ENCODE peak calls at places on chromosomes 5 and 9, in seven cellular contexts. One of them, this sample, is unnamed. For H3K27me3, the result is how much of the 10 kb centered on the place peaks cover.

GRCh38 chr9:120435066-120435465 is 144.9 kb downstream of the CDK5RAP2 start:
- DNase-seq in left lung: no peak
- DNase-seq in tibial artery: no peak
- DNase-seq in MM.1S: no peak
- DNase-seq in psoas muscle: no peak
- DNase-seq in breast epithelium: no peak
- DNase-seq in IMR-90: peak
- DNase-seq in this sample: no peak

GRCh38 chr5:159310492-159310891 is 19.8 kb downstream of the IL12B start:
- DNase-seq in left lung: peak
- DNase-seq in tibial artery: no peak
- DNase-seq in MM.1S: peak
- DNase-seq in psoas muscle: no peak
- DNase-seq in breast epithelium: no peak
- DNase-seq in IMR-90: no peak
- DNase-seq in this sample: no peak

GRCh38 chr5:66840527-66841013 is 244.4 kb downstream of the MAST4 start:
- DNase-seq in left lung: no peak
- DNase-seq in tibial artery: no peak
- DNase-seq in MM.1S: peak
- DNase-seq in psoas muscle: no peak
- DNase-seq in breast epithelium: no peak
- DNase-seq in IMR-90: no peak
- DNase-seq in this sample: no peak

GRCh38 chr5:83972236-83972635 is 251.6 kb upstream of the HAPLN1 start:
- DNase-seq in left lung: no peak
- DNase-seq in tibial artery: no peak
- DNase-seq in MM.1S: no peak
- DNase-seq in psoas muscle: no peak
- DNase-seq in breast epithelium: no peak
- DNase-seq in IMR-90: peak
- DNase-seq in this sample: no peak

GRCh38 chr5:172415615-172416275 is 38.6 kb downstream of the SH3PXD2B start:
- DNase-seq in left lung: no peak
- DNase-seq in tibial artery: peak
- DNase-seq in MM.1S: no peak
- DNase-seq in psoas muscle: no peak
- DNase-seq in breast epithelium: no peak
- DNase-seq in IMR-90: no peak
- DNase-seq in this sample: peak

GRCh38 chr5:142432369-142432863 is 107.6 kb upstream of the SPRY4 start:
- DNase-seq in left lung: peak
- DNase-seq in tibial artery: no peak
- DNase-seq in MM.1S: no peak
- DNase-seq in psoas muscle: no peak
- DNase-seq in breast epithelium: peak
- DNase-seq in IMR-90: no peak
- DNase-seq in this sample: no peak

GRCh38 chr5:141560725-141561483 is 57.9 kb downstream of the DIAPH1 start:
- DNase-seq in left lung: peak
- DNase-seq in tibial artery: peak
- DNase-seq in MM.1S: no peak
- DNase-seq in psoas muscle: peak
- DNase-seq in breast epithelium: peak
- DNase-seq in IMR-90: peak
- DNase-seq in this sample: no peak

GRCh38 chr5:160326981-160327380 is 14.6 kb upstream of the CCNJL start:
- DNase-seq in left lung: no peak
- DNase-seq in tibial artery: no peak
- DNase-seq in MM.1S: no peak
- DNase-seq in psoas muscle: no peak
- DNase-seq in breast epithelium: no peak
- DNase-seq in IMR-90: no peak
- DNase-seq in this sample: no peak

GRCh38 chr5:168656633-168657032 is 77.5 kb upstream of the PANK3 start:
- DNase-seq in left lung: no peak
- DNase-seq in tibial artery: no peak
- DNase-seq in MM.1S: no peak
- DNase-seq in psoas muscle: no peak
- DNase-seq in breast epithelium: peak
- DNase-seq in IMR-90: no peak
- DNase-seq in this sample: no peak

GRCh38 chr5:88555658-88556057 is 287.0 kb upstream of the TMEM161B start:
- DNase-seq in left lung: no peak
- DNase-seq in tibial artery: no peak
- DNase-seq in MM.1S: peak
- DNase-seq in psoas muscle: no peak
- DNase-seq in breast epithelium: no peak
- DNase-seq in IMR-90: no peak
- DNase-seq in this sample: no peak

GRCh38 chr5:2093859-2094615 is 211.3 kb upstream of the IRX4 start:
- DNase-seq in left lung: no peak
- DNase-seq in tibial artery: peak
- DNase-seq in MM.1S: no peak
- DNase-seq in psoas muscle: peak
- DNase-seq in breast epithelium: peak
- DNase-seq in IMR-90: no peak
- DNase-seq in this sample: peak

GRCh38 chr5:51395666-51396356 is 12.6 kb downstream of the ISL1 start:
- DNase-seq in left lung: no peak
- DNase-seq in tibial artery: no peak
- DNase-seq in MM.1S: no peak
- DNase-seq in psoas muscle: no peak
- DNase-seq in breast epithelium: no peak
- DNase-seq in IMR-90: no peak
- DNase-seq in this sample: no peak

GRCh38 chr5:51397996-51398395 is 14.7 kb downstream of the ISL1 start:
- DNase-seq in left lung: no peak
- DNase-seq in tibial artery: no peak
- DNase-seq in MM.1S: no peak
- DNase-seq in psoas muscle: no peak
- DNase-seq in breast epithelium: no peak
- DNase-seq in IMR-90: no peak
- DNase-seq in this sample: no peak

GRCh38 chr5:51396797-51397196 is 13.5 kb downstream of the ISL1 start:
- DNase-seq in left lung: no peak
- DNase-seq in tibial artery: no peak
- DNase-seq in MM.1S: no peak
- DNase-seq in psoas muscle: no peak
- DNase-seq in breast epithelium: no peak
- DNase-seq in IMR-90: no peak
- DNase-seq in this sample: no peak

GRCh38 chr5:51398875-51399635 is 15.8 kb downstream of the ISL1 start:
- DNase-seq in left lung: no peak
- DNase-seq in tibial artery: no peak
- DNase-seq in MM.1S: no peak
- DNase-seq in psoas muscle: no peak
- DNase-seq in breast epithelium: no peak
- DNase-seq in IMR-90: no peak
- DNase-seq in this sample: no peak

DNA sequence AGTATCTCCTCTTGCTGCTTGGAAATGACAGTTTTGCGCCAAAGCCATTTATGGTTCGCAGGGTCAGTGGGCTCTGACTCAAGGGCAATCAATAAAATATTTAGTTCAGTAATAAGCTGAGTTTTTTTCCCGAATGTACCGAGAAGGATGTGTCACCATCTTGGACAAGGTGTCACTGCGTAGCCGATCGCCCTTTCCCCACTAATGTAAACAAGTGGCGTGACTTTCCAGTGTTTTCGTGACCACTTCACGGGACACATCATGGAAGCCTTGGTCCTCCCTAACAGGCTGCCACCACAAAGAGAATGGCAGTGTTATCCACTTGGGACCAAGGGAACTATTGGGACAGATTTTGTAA is 16.4 kb downstream of the ISL1 start:
- DNase-seq in left lung: no peak
- DNase-seq in tibial artery: no peak
- DNase-seq in MM.1S: no peak
- DNase-seq in psoas muscle: no peak
- DNase-seq in breast epithelium: no peak
- DNase-seq in IMR-90: no peak
- DNase-seq in this sample: peak
- H3K27me3 ChIP-seq in left lung: half or more
- H3K27me3 ChIP-seq in tibial artery: under half
- H3K27me3 ChIP-seq in MM.1S: under half
- H3K27me3 ChIP-seq in psoas muscle: under half
- H3K27me3 ChIP-seq in breast epithelium: half or more
- H3K27me3 ChIP-seq in IMR-90: under half
- H3K27me3 ChIP-seq in this sample: under half

GRCh38 chr5:146213210-146213838 is 9.9 kb downstream of the RBM27 start:
- DNase-seq in left lung: no peak
- DNase-seq in tibial artery: no peak
- DNase-seq in MM.1S: no peak
- DNase-seq in psoas muscle: no peak
- DNase-seq in breast epithelium: no peak
- DNase-seq in IMR-90: peak
- DNase-seq in this sample: no peak

GRCh38 chr5:146203872-146204192 is 427 bp downstream of the RBM27 start:
- DNase-seq in left lung: no peak
- DNase-seq in tibial artery: no peak
- DNase-seq in MM.1S: no peak
- DNase-seq in psoas muscle: no peak
- DNase-seq in breast epithelium: no peak
- DNase-seq in IMR-90: no peak
- DNase-seq in this sample: no peak

GRCh38 chr5:146205499-146206202 is 2.2 kb downstream of the RBM27 start:
- DNase-seq in left lung: no peak
- DNase-seq in tibial artery: no peak
- DNase-seq in MM.1S: no peak
- DNase-seq in psoas muscle: no peak
- DNase-seq in breast epithelium: no peak
- DNase-seq in IMR-90: no peak
- DNase-seq in this sample: no peak

GRCh38 chr5:146206257-146206656 is 2.9 kb downstream of the RBM27 start:
- DNase-seq in left lung: no peak
- DNase-seq in tibial artery: no peak
- DNase-seq in MM.1S: no peak
- DNase-seq in psoas muscle: no peak
- DNase-seq in breast epithelium: no peak
- DNase-seq in IMR-90: no peak
- DNase-seq in this sample: no peak

GRCh38 chr5:146208916-146209522 is 5.6 kb downstream of the RBM27 start:
- DNase-seq in left lung: no peak
- DNase-seq in tibial artery: no peak
- DNase-seq in MM.1S: no peak
- DNase-seq in psoas muscle: no peak
- DNase-seq in breast epithelium: no peak
- DNase-seq in IMR-90: peak
- DNase-seq in this sample: no peak
- TF ChIP-seq CTCF in left lung: no peak
- TF ChIP-seq CTCF in tibial artery: peak
- TF ChIP-seq CTCF in MM.1S: no peak
- TF ChIP-seq CTCF in psoas muscle: peak
- TF ChIP-seq CTCF in breast epithelium: no peak
- TF ChIP-seq CTCF in IMR-90: no peak
- TF ChIP-seq CTCF in this sample: no peak

GRCh38 chr5:149126898-149127297 is 14.4 kb upstream of the ABLIM3 start:
- DNase-seq in left lung: no peak
- DNase-seq in tibial artery: no peak
- DNase-seq in MM.1S: no peak
- DNase-seq in psoas muscle: no peak
- DNase-seq in breast epithelium: no peak
- DNase-seq in IMR-90: no peak
- DNase-seq in this sample: no peak

GRCh38 chr5:149130121-149130931 is 11.0 kb upstream of the ABLIM3 start:
- DNase-seq in left lung: no peak
- DNase-seq in tibial artery: no peak
- DNase-seq in MM.1S: no peak
- DNase-seq in psoas muscle: no peak
- DNase-seq in breast epithelium: no peak
- DNase-seq in IMR-90: peak
- DNase-seq in this sample: no peak

GRCh38 chr5:149127394-149127955 is 13.8 kb upstream of the ABLIM3 start:
- DNase-seq in left lung: no peak
- DNase-seq in tibial artery: no peak
- DNase-seq in MM.1S: no peak
- DNase-seq in psoas muscle: no peak
- DNase-seq in breast epithelium: no peak
- DNase-seq in IMR-90: no peak
- DNase-seq in this sample: no peak

GRCh38 chr5:149129181-149129580 is 12.1 kb upstream of the ABLIM3 start:
- DNase-seq in left lung: no peak
- DNase-seq in tibial artery: no peak
- DNase-seq in MM.1S: no peak
- DNase-seq in psoas muscle: no peak
- DNase-seq in breast epithelium: no peak
- DNase-seq in IMR-90: peak
- DNase-seq in this sample: no peak

GRCh38 chr5:149128023-149128875 is 13.0 kb upstream of the ABLIM3 start:
- DNase-seq in left lung: no peak
- DNase-seq in tibial artery: no peak
- DNase-seq in MM.1S: peak
- DNase-seq in psoas muscle: no peak
- DNase-seq in breast epithelium: no peak
- DNase-seq in IMR-90: peak
- DNase-seq in this sample: no peak
- H3K27ac ChIP-seq in left lung: no peak
- H3K27ac ChIP-seq in tibial artery: no peak
- H3K27ac ChIP-seq in MM.1S: no peak
- H3K27ac ChIP-seq in psoas muscle: no peak
- H3K27ac ChIP-seq in breast epithelium: no peak
- H3K27ac ChIP-seq in IMR-90: no peak
- H3K27ac ChIP-seq in this sample: no peak

GRCh38 chr9:136280535-136281315 is 23.2 kb downstream of the CCDC187 start:
- DNase-seq in left lung: no peak
- DNase-seq in tibial artery: no peak
- DNase-seq in MM.1S: no peak
- DNase-seq in psoas muscle: no peak
- DNase-seq in breast epithelium: no peak
- DNase-seq in IMR-90: no peak
- DNase-seq in this sample: no peak

GRCh38 chr9:136277746-136278145 is 26.1 kb downstream of the CCDC187 start:
- DNase-seq in left lung: no peak
- DNase-seq in tibial artery: no peak
- DNase-seq in MM.1S: no peak
- DNase-seq in psoas muscle: no peak
- DNase-seq in breast epithelium: no peak
- DNase-seq in IMR-90: no peak
- DNase-seq in this sample: no peak

GRCh38 chr9:136279471-136279870 is 24.4 kb downstream of the CCDC187 start:
- DNase-seq in left lung: no peak
- DNase-seq in tibial artery: no peak
- DNase-seq in MM.1S: no peak
- DNase-seq in psoas muscle: no peak
- DNase-seq in breast epithelium: no peak
- DNase-seq in IMR-90: no peak
- DNase-seq in this sample: no peak

GRCh38 chr9:136278221-136278620 is 25.7 kb downstream of the CCDC187 start:
- DNase-seq in left lung: no peak
- DNase-seq in tibial artery: no peak
- DNase-seq in MM.1S: no peak
- DNase-seq in psoas muscle: no peak
- DNase-seq in breast epithelium: no peak
- DNase-seq in IMR-90: no peak
- DNase-seq in this sample: no peak

DNA sequence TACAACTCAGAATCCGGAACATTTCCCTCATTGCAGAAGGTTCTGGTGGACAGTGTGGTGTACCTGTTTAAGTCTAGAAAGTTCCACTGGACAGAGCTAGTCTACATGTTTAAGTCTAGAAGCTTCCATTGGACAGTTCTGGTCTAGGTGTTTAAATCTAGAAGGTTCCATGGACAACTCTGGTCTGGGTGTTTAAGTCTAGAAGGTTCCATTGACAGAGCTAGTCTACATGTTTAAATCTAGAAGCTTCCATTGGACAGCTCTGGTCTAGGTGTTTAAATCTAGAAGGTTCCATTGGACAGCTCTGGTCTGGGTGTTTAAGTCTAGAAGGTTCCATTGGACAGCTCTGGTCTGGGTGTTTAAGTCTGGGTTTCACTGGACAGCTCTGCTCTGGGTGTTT is 25.0 kb downstream of the CCDC187 start:
- DNase-seq in left lung: no peak
- DNase-seq in tibial artery: no peak
- DNase-seq in MM.1S: no peak
- DNase-seq in psoas muscle: no peak
- DNase-seq in breast epithelium: no peak
- DNase-seq in IMR-90: no peak
- DNase-seq in this sample: no peak
- H3K27me3 ChIP-seq in left lung: under half
- H3K27me3 ChIP-seq in tibial artery: under half
- H3K27me3 ChIP-seq in MM.1S: half or more
- H3K27me3 ChIP-seq in psoas muscle: half or more
- H3K27me3 ChIP-seq in breast epithelium: under half
- H3K27me3 ChIP-seq in IMR-90: under half
- H3K27me3 ChIP-seq in this sample: under half

This sample was measured in vagina.